ENCODE peak calls at places on chromosomes 13 and 19, in six cellular contexts. F, I, S, Y, Q and E are unnamed samples.

GRCh38 chr13:33869005-33869404 is 51.1 kb downstream of the RFC3 start:
- DNase-seq in F (no peak), Q (no peak), I (no peak), Y (no peak), S (no peak), E (no peak)

GRCh38 chr13:74891610-74892009 is 590.4 kb downstream of the TBC1D4 start:
- DNase-seq in Q (no peak), I (no peak), Y (no peak), F (peak; percentile 87), S (peak; percentile 13), E (peak; percentile 46)

GRCh38 chr13:106176103-106176502 is 359.4 kb downstream of the EFNB2 start:
- DNase-seq in I (no peak), F (no peak), Q (no peak), Y (no peak), S (no peak), E (peak; percentile 22)

GRCh38 chr19:3440082-3440481 is 40.2 kb downstream of the SMIM24 start:
- DNase-seq in S (no peak), Q (peak; percentile 63), I (peak; percentile 93), Y (no peak), F (no peak), E (no peak)

GRCh38 chr19:3184847-3185481 is 766 bp upstream of the NCLN start:
- DNase-seq in F (no peak), I (no peak), Y (no peak), Q (no peak), S (no peak), E (no peak)

GRCh38 chr19:35986664-35987570 is 8.1 kb upstream of the SDHAF1 start:
- DNase-seq in S (no peak), F (no peak), Y (peak; percentile 88), I (peak; percentile 87), Q (peak; percentile 58), E (no peak)

GRCh38 chr13:29771247-29771646 is 79.2 kb downstream of the UBL3 start:
- DNase-seq in I (no peak), Q (peak; percentile 61), F (peak; percentile 58), S (no peak), Y (no peak), E (no peak)

GRCh38 chr13:40478775-40479174 is 187.7 kb downstream of the FOXO1 start:
- DNase-seq in Y (peak; percentile 46), S (no peak), F (no peak), I (no peak), Q (no peak), E (no peak)

GRCh38 chr19:54162241-54162805 is 2.8 kb upstream of the LENG1 start:
- DNase-seq in I (peak; percentile 96), Q (peak; percentile 89), S (no peak), F (peak; percentile 45), Y (peak; percentile 96), E (no peak)

GRCh38 chr13:72473321-72473720 is 254.1 kb downstream of the MZT1 start:
- DNase-seq in Y (no peak), I (no peak), Q (no peak), F (no peak), S (no peak), E (no peak)

GRCh38 chr19:6252066-6252465 is 27.7 kb downstream of the MLLT1 start:
- DNase-seq in F (no peak), Q (no peak), I (no peak), Y (no peak), S (no peak), E (no peak)

GRCh38 chr19:21023901-21024300 is 3.4 kb downstream of the ZNF430 start:
- DNase-seq in F (peak; percentile 80), Y (no peak), I (no peak), S (no peak), Q (no peak), E (no peak)

GRCh38 chr13:66519259-66519658 is 710.9 kb downstream of the PCDH9 start:
- DNase-seq in Q (no peak), I (no peak), S (no peak), Y (no peak), F (no peak), E (no peak)

GRCh38 chr13:43085545-43085944 is 62.2 kb downstream of the DNAJC15 start:
- DNase-seq in Q (peak; percentile 17), S (no peak), F (peak; percentile 51), Y (no peak), I (no peak), E (no peak)

GRCh38 chr19:2101417-2102335 is 5.0 kb downstream of the IZUMO4 start:
- DNase-seq in S (no peak), I (no peak), F (no peak), Q (no peak), Y (no peak), E (no peak)

GRCh38 chr13:33158271-33158670 is 127.3 kb downstream of the STARD13 start:
- DNase-seq in I (no peak), Q (no peak), Y (no peak), F (no peak), S (no peak), E (no peak)

GRCh38 chr19:44202470-44202869 is 9.9 kb upstream of the ZNF227 start:
- DNase-seq in Q (no peak), I (no peak), S (no peak), F (peak; percentile 37), Y (no peak), E (no peak)

GRCh38 chr13:46831588-46832194 is 34.7 kb upstream of the ESD start:
- DNase-seq in S (peak; percentile 15), Y (no peak), F (peak; percentile 59), Q (peak; percentile 70), I (peak; percentile 78), E (peak; percentile 35)

GRCh38 chr13:41017153-41017552 is 2.0 kb downstream of the ELF1 start:
- DNase-seq in I (no peak), F (no peak), S (no peak), Y (no peak), Q (peak; percentile 65), E (no peak)

GRCh38 chr13:83622422-83622784 is 259.9 kb downstream of the SLITRK1 start:
- DNase-seq in F (peak; percentile 94), S (peak; percentile 4), Q (no peak), Y (no peak), I (no peak), E (no peak)

GRCh38 chr19:17520865-17521264 is 9.4 kb downstream of the PGLS start:
- DNase-seq in S (no peak), I (peak; percentile 45), Y (no peak), F (no peak), Q (no peak), E (no peak)

GRCh38 chr13:112890316-112891131 is 78.5 kb upstream of the MCF2L start:
- DNase-seq in Q (no peak), F (no peak), I (peak; percentile 58), S (no peak), Y (no peak), E (no peak)

GRCh38 chr19:679418-680286 is 3.5 kb downstream of the FSTL3 start:
- DNase-seq in S (peak; percentile 48), I (peak; percentile 79), Y (peak; percentile 95), Q (peak; percentile 66), F (peak; percentile 63), E (no peak)

GRCh38 chr13:112744306-112745021 is 54.6 kb downstream of the ATP11A start:
- DNase-seq in I (no peak), F (no peak), S (no peak), Y (no peak), Q (no peak), E (no peak)

GRCh38 chr19:48623556-48624066 is 4.3 kb downstream of the SPHK2 start:
- DNase-seq in I (no peak), Q (no peak), S (no peak), Y (no peak), F (no peak), E (no peak)

GRCh38 chr13:63901630-63902029 is 2486.0 kb upstream of the PCDH20 start:
- DNase-seq in S (no peak), F (no peak), I (peak; percentile 55), Q (no peak), Y (no peak), E (no peak)

GRCh38 chr13:38496956-38497355 is 147.3 kb downstream of the UFM1 start:
- DNase-seq in S (no peak), F (no peak), Q (no peak), Y (no peak), I (no peak), E (no peak)

GRCh38 chr13:47976325-47976724 is 24.7 kb downstream of the SUCLA2 start:
- DNase-seq in F (no peak), I (no peak), S (no peak), Q (no peak), Y (no peak), E (no peak)

GRCh38 chr19:38695319-38695683 is 47.9 kb downstream of the ACTN4 start:
- DNase-seq in Q (no peak), I (no peak), F (no peak), Y (no peak), S (no peak), E (no peak)

GRCh38 chr19:39270091-39270871 is 2.1 kb downstream of the IFNL2 start:
- DNase-seq in S (no peak), F (no peak), Y (no peak), I (no peak), Q (no peak), E (peak; percentile 11)

GRCh38 chr13:64505511-64505910 is 2724.6 kb downstream of the PCDH9 start:
- DNase-seq in F (peak; percentile 75), S (peak; percentile 10), Q (no peak), Y (no peak), I (no peak), E (no peak)

DNA sequence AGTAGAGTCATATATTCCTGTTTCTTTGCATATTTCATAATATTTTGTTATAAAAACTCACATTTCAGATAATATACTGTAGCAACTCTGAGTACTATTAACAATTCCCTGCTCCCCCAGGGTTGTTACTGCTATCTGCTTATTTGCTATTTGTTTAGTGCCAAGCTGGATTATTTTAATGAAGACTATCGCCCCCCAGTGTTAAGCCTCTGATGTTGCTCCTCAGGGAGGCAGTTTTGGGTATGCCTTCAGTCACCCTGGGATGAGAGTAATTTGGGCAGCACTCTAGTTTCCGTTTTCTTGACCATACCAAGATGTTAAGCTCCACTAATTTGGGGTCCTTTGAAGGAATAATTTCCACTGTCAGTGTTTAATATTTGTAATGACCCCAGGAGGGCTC is 46.0 kb downstream of the MICU2 start:
- DNase-seq in S (no peak), Q (peak; percentile 50), Y (no peak), I (peak; percentile 68), F (peak; percentile 38), E (no peak)
- TF ChIP-seq CTCF in S (peak; percentile 41), Q (peak; percentile 71), Y (no peak), I (peak; percentile 79), F (peak; percentile 57), E (peak; percentile 56)

DNA sequence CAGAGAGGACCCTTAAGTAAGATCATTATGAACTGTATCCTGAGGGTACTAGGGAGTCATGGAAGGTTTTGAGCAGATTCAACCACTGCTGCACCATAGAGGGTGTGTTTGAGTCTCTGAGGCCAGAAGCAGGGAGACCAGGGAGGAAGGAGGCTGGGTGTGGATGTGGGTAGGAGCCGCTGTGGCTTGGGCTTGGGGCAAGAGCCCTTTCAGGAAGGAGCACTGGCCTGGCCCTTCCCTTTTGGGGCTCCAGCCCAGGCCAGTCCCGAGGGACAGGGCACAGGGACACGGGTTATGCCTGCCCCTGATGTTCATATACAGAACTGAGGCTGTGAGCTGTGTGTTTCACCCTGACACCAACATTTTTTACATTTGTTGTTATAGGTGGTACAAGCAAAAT is 7.2 kb downstream of the CIC start:
- DNase-seq in F (no peak), I (no peak), S (no peak), Q (no peak), Y (peak; percentile 85), E (no peak)
- H3K4me3 ChIP-seq in F (no peak overlapping the region), I (no peak overlapping the region), S (no peak overlapping the region), Q (no peak overlapping the region), Y (no peak overlapping the region), E (no peak overlapping the region)

GRCh38 chr19:23823952-23824389 is 65.3 kb upstream of the ZNF681 start:
- DNase-seq in Y (no peak), F (peak; percentile 2), S (no peak), I (peak; percentile 75), Q (peak; percentile 90), E (no peak)
- TF ChIP-seq CTCF in Y (no peak), F (no peak), S (no peak), I (peak; percentile 76), Q (peak; percentile 62), E (peak; percentile 17)

GRCh38 chr19:11194173-11194572 is 3.2 kb downstream of the KANK2 start:
- DNase-seq in Y (no peak), I (no peak), S (no peak), F (no peak), Q (no peak), E (no peak)
- H3K4me3 ChIP-seq in Y (no peak overlapping the region), I (no peak overlapping the region), S (peak overlapping the region; percentile 96), F (no peak overlapping the region), Q (no peak overlapping the region), E (peak overlapping the region; percentile 79)